ENCODE peak calls at places on chromosomes 12 and 14, in seven cellular contexts. W is activated CD4-positive, alpha-beta memory T cell treated with anti-CD3 and anti-CD28 coated beads for 36 hours; B is activated CD8-positive, alpha-beta memory T cell treated with anti-CD3 and anti-CD28 coated beads for 24 hours; F is T-cell; T is NCI-H2081; G is ureter; O is HTR-8/SVneo. V is an unnamed sample.

GRCh38 chr12:60644076-60644475 is 1048.2 kb downstream of the SLC16A7 start:
- DNase-seq in B (no peak), G (no peak), W (no peak), T (no peak), F (no peak), O (no peak), V (no peak)

GRCh38 chr12:131132118-131132892 is 178.6 kb downstream of the ADGRD1 start:
- DNase-seq in T (peak), F (peak), W (peak), G (peak), O (peak), B (peak), V (peak)

GRCh38 chr12:21666722-21667121 is 9.1 kb upstream of the LDHB start:
- DNase-seq in W (no peak), G (no peak), F (no peak), T (no peak), B (no peak), O (no peak), V (no peak)

GRCh38 chr14:34498684-34499412 is 36.8 kb upstream of the SPTSSA start:
- DNase-seq in F (no peak), G (no peak), B (no peak), O (peak), T (peak), W (no peak), V (peak)

GRCh38 chr12:5264006-5264405 is 167.9 kb upstream of the NTF3 start:
- DNase-seq in W (no peak), B (no peak), O (no peak), F (no peak), G (no peak), T (no peak), V (no peak)

GRCh38 chr14:95319312-95320075 is at the start of gene CLMN:
- DNase-seq in B (peak), G (no peak), F (peak), O (peak), W (peak), T (peak), V (peak)

GRCh38 chr14:69750495-69750894 is 16.4 kb upstream of the SRSF5 start:
- DNase-seq in T (no peak), W (no peak), O (no peak), G (peak), F (no peak), B (no peak), V (no peak)

GRCh38 chr14:64706119-64706465 is 1.9 kb downstream of the PLEKHG3 start:
- DNase-seq in O (no peak), T (no peak), F (no peak), B (no peak), W (no peak), G (no peak), V (no peak)

GRCh38 chr14:64465856-64466554 is 706 bp downstream of the AKAP5 start:
- DNase-seq in W (no peak), F (no peak), G (no peak), O (peak), T (no peak), B (no peak), V (peak)

GRCh38 chr12:6235906-6236640 is 35.9 kb downstream of the CD9 start:
- DNase-seq in W (no peak), G (no peak), F (no peak), T (no peak), B (no peak), O (no peak), V (no peak)

GRCh38 chr14:38203929-38204716 is 3.6 kb upstream of the SSTR1 start:
- DNase-seq in T (no peak), O (no peak), B (no peak), W (no peak), F (no peak), G (no peak), V (no peak)

GRCh38 chr12:94162108-94162507 is 13.7 kb downstream of the PLXNC1 start:
- DNase-seq in B (no peak), W (no peak), T (no peak), G (no peak), F (no peak), O (no peak), V (no peak)

GRCh38 chr14:36773136-36773540 is 111.5 kb downstream of the PAX9 start:
- DNase-seq in W (no peak), F (no peak), G (no peak), B (no peak), O (peak), T (no peak), V (peak)

GRCh38 chr12:75892779-75893408 is 138.7 kb downstream of the PHLDA1 start:
- DNase-seq in G (no peak), F (no peak), W (no peak), T (no peak), B (no peak), O (no peak), V (peak)

GRCh38 chr14:89773644-89774316 is 180.8 kb downstream of the EFCAB11 start:
- DNase-seq in G (peak), T (no peak), F (peak), W (peak), B (peak), O (peak), V (no peak)

GRCh38 chr14:36857842-36858445 is 196.3 kb downstream of the PAX9 start:
- DNase-seq in O (no peak), T (no peak), G (no peak), W (no peak), B (no peak), F (no peak), V (no peak)

GRCh38 chr14:96584199-96584906 is 82.2 kb downstream of the PAPOLA start:
- DNase-seq in F (no peak), T (peak), G (peak), B (peak), W (peak), O (peak), V (peak)

GRCh38 chr14:90489916-90490726 is 93.3 kb downstream of the CALM1 start:
- DNase-seq in B (no peak), W (no peak), O (no peak), T (no peak), G (peak), F (no peak), V (peak)

GRCh38 chr14:34496679-34497513 is 34.9 kb upstream of the SPTSSA start:
- DNase-seq in G (peak), T (no peak), W (no peak), F (no peak), O (peak), B (no peak), V (peak)

GRCh38 chr12:57836442-57837375 is 9.8 kb downstream of the CTDSP2 start:
- DNase-seq in F (peak), W (peak), T (peak), G (peak), O (peak), B (no peak), V (peak)

GRCh38 chr14:72775923-72776554 is 117.9 kb downstream of the DPF3 start:
- DNase-seq in G (no peak), O (no peak), W (no peak), F (no peak), T (no peak), B (no peak), V (no peak)

GRCh38 chr12:20101046-20101445 is 267.3 kb upstream of the PDE3A start:
- DNase-seq in W (no peak), T (no peak), B (no peak), F (no peak), G (no peak), O (no peak), V (peak)

GRCh38 chr14:55361190-55361589 is 50.4 kb downstream of the ATG14 start:
- DNase-seq in O (no peak), B (no peak), T (no peak), W (no peak), F (no peak), G (no peak), V (no peak)

GRCh38 chr12:19222566-19222965 is 93.0 kb downstream of the PLEKHA5 start:
- DNase-seq in G (no peak), T (peak), O (no peak), W (no peak), F (no peak), B (no peak), V (peak)

GRCh38 chr14:36069535-36069900 is 107.0 kb downstream of the PTCSC3 start:
- DNase-seq in T (peak), W (peak), F (no peak), O (no peak), G (no peak), B (no peak), V (peak)

GRCh38 chr14:39038542-39038941 is 64.5 kb downstream of the SEC23A start:
- DNase-seq in T (no peak), O (no peak), F (no peak), W (no peak), B (no peak), G (no peak), V (no peak)

GRCh38 chr12:95884998-95885397 is 26.2 kb downstream of the SNRPF start:
- DNase-seq in G (no peak), B (no peak), F (no peak), T (no peak), W (no peak), O (no peak), V (no peak)

GRCh38 chr14:29805415-29806123 is 122.1 kb downstream of the PRKD1 start:
- DNase-seq in G (no peak), F (no peak), O (peak), B (no peak), W (no peak), T (no peak), V (peak)

GRCh38 chr12:727321-727720 is 25.1 kb upstream of the WNK1 start:
- DNase-seq in T (no peak), G (no peak), B (peak), O (no peak), W (no peak), F (no peak), V (peak)